ENCODE peak calls at places on chromosome 4, in six cellular contexts. U is NT2/D1, J is tibial artery, X is mammary epithelial cell, O is heart left ventricle, B is ascending aorta. S is an unnamed sample. For H3K4me1 and H3K9me3, the result is how much of the 10 kb centered on the place peaks cover.

GRCh38 chr4:105895609-105896460 is 564 bp downstream of the NPNT start:
- DNase-seq in U (no peak), J (peak), X (peak), O (peak), B (no peak), S (peak)

GRCh38 chr4:112514449-112515277 is 1.3 kb downstream of the NEUROG2 start:
- DNase-seq in U (no peak), J (no peak), X (no peak), O (no peak), B (no peak), S (no peak)

GRCh38 chr4:168877779-168878491 is 132.1 kb downstream of the CBR4 start:
- DNase-seq in U (no peak), J (peak), X (peak), O (peak), B (no peak), S (peak)

GRCh38 chr4:92270908-92271307 is 32.9 kb upstream of the GRID2 start:
- DNase-seq in U (no peak), J (no peak), X (no peak), O (no peak), B (no peak), S (no peak)

GRCh38 chr4:16820304-16820703 is 78.1 kb downstream of the LDB2 start:
- DNase-seq in U (no peak), J (no peak), X (no peak), O (peak), B (no peak), S (no peak)

GRCh38 chr4:149311076-149311475 is 504.6 kb downstream of the IQCM start:
- DNase-seq in U (no peak), J (no peak), X (peak), O (no peak), B (no peak), S (no peak)

GRCh38 chr4:38150766-38151165 is 190.6 kb downstream of the PTTG2 start:
- DNase-seq in U (no peak), J (no peak), X (no peak), O (no peak), B (no peak), S (no peak)

GRCh38 chr4:38387348-38387747 is 276.7 kb upstream of the KLF3 start:
- DNase-seq in U (no peak), J (peak), X (peak), O (peak), B (peak), S (peak)

GRCh38 chr4:153204247-153205027 is at the start of gene TRIM2:
- DNase-seq in U (no peak), J (peak), X (no peak), O (peak), B (no peak), S (no peak)

GRCh38 chr4:109998867-109999303 is 86.2 kb downstream of the EGF start:
- DNase-seq in U (peak), J (no peak), X (peak), O (no peak), B (no peak), S (no peak)

GRCh38 chr4:7938513-7939376 is 916 bp downstream of the AFAP1 start:
- DNase-seq in U (no peak), J (peak), X (peak), O (peak), B (no peak), S (peak)

GRCh38 chr4:113981591-113981990 is 2.1 kb upstream of the ARSJ start:
- DNase-seq in U (no peak), J (no peak), X (peak), O (no peak), B (no peak), S (no peak)

GRCh38 chr4:11467931-11468330 is 39.2 kb upstream of the HS3ST1 start:
- DNase-seq in U (no peak), J (no peak), X (no peak), O (no peak), B (no peak), S (no peak)

GRCh38 chr4:105837037-105837436 is 58.2 kb upstream of the NPNT start:
- DNase-seq in U (no peak), J (no peak), X (no peak), O (no peak), B (no peak), S (no peak)

GRCh38 chr4:1499465-1499864 is 93.2 kb upstream of the NKX1-1 start:
- DNase-seq in U (no peak), J (peak), X (no peak), O (no peak), B (no peak), S (peak)

GRCh38 chr4:183807420-183808101 is 97.5 kb upstream of the STOX2 start:
- DNase-seq in U (no peak), J (no peak), X (no peak), O (no peak), B (no peak), S (no peak)

GRCh38 chr4:26412381-26413372 is 77.6 kb downstream of the CCKAR start:
- DNase-seq in U (no peak), J (no peak), X (no peak), O (peak), B (no peak), S (no peak)

GRCh38 chr4:147480891-147481576 is at the start of gene EDNRA:
- DNase-seq in U (peak), J (peak), X (no peak), O (peak), B (no peak), S (peak)

GRCh38 chr4:37798616-37799015 is 27.9 kb upstream of the PGM2 start:
- DNase-seq in U (no peak), J (no peak), X (peak), O (no peak), B (no peak), S (no peak)

GRCh38 chr4:2063557-2064275 is 4.6 kb downstream of the NAT8L start:
- DNase-seq in U (no peak), J (no peak), X (no peak), O (no peak), B (no peak), S (peak)

GRCh38 chr4:122716825-122717448 is 15.6 kb upstream of the BBS12 start:
- DNase-seq in U (no peak), J (peak), X (peak), O (peak), B (no peak), S (peak)

DNA sequence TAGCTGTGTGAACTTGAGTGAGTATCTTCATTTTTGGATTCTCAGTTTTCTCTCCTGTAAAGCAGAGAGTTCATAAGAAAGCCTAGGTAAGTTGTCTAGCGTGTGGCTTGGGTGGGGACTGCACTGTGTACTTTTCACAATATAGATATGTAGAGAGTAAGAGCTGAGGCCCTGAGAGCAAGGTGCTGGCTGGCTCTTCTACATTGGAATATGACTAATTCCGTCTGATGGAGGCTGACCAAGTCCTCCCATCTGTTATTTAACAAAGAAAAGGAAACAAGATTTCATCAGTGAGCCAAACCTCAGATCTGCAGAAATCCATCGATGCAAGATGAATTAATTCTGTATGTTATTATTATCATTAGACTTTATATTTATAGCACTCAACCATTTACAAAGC is 27.9 kb upstream of the SRD5A3 start:
- DNase-seq in U (no peak), J (no peak), X (no peak), O (no peak), B (no peak), S (no peak)
- H3K4me1 ChIP-seq in U (under half), J (under half), X (under half), O (under half), B (under half), S (under half)

GRCh38 chr4:108100827-108101226 is 67.9 kb downstream of the LEF1 start:
- DNase-seq in U (no peak), J (no peak), X (no peak), O (no peak), B (no peak), S (no peak)

GRCh38 chr4:108094923-108095482 is 73.7 kb downstream of the LEF1 start:
- DNase-seq in U (no peak), J (no peak), X (no peak), O (no peak), B (no peak), S (no peak)

GRCh38 chr4:108103096-108103495 is 65.6 kb downstream of the LEF1 start:
- DNase-seq in U (no peak), J (no peak), X (no peak), O (no peak), B (no peak), S (no peak)

GRCh38 chr4:108097990-108098553 is 70.7 kb downstream of the LEF1 start:
- DNase-seq in U (no peak), J (no peak), X (no peak), O (no peak), B (no peak), S (no peak)

DNA sequence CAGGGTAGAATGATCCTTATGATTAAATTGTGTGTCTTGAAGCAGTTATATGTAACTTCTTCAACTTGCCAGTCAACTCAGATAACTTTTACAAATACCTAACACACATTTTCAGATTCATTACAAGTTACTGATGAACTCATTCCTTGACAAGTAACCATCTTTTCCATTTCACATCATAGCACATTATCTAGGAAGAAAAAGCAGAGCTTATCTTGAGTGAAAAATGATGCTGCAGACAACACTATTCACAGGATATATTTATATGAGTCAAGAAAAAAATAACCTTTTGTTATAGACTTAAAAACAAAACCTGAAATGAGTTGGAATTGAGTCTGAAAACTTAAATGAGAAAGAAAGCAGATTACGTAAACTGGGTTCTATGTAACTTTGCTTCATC is 68.9 kb downstream of the LEF1 start:
- DNase-seq in U (no peak), J (no peak), X (no peak), O (no peak), B (no peak), S (no peak)
- H3K9me3 ChIP-seq in U (under half), J (under half), X (under half), O (under half), B (under half), S (under half)

DNA sequence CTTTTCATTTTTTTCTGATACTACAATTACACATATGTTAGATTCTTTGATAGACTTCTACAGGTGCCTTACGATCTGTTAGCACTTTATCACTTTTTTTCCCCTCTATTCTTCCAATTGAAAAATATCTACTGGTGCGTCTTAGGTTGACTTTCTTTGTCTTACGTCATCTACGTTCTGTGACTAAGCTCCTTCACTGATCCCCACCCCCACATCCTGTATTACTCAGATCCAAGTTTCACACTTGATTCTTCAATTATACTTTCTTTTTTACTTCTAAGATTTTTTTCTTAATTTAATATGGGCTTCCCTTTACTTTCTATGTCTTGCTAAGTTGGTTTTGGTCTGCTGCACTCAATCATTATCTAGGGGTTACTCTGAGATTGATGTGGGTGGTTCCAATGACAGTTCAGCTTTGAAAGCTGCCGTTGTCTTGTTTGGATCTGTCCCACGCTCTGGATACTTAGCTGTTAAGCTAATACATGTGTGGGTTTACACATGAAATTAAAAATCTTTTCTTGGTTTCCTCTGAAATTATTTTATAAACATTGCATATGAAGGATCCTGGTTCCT is 1321.1 kb downstream of the RAPGEF2 start:
- DNase-seq in U (no peak), J (no peak), X (peak), O (no peak), B (no peak), S (no peak)
- H3K4me3 ChIP-seq in U (no peak), J (no peak), X (peak), O (no peak), B (no peak), S (no peak)

GRCh38 chr4:128639586-128640270 is 169.8 kb upstream of the JADE1 start:
- DNase-seq in U (no peak), J (no peak), X (no peak), O (no peak), B (no peak), S (no peak)

GRCh38 chr4:128633067-128633466 is 176.4 kb upstream of the JADE1 start:
- DNase-seq in U (no peak), J (no peak), X (no peak), O (no peak), B (no peak), S (no peak)

GRCh38 chr4:128635939-128636551 is 173.5 kb upstream of the JADE1 start:
- DNase-seq in U (no peak), J (no peak), X (no peak), O (no peak), B (no peak), S (no peak)

GRCh38 chr4:128635141-128635911 is 174.2 kb upstream of the JADE1 start:
- DNase-seq in U (no peak), J (no peak), X (no peak), O (peak), B (peak), S (peak)

DNA sequence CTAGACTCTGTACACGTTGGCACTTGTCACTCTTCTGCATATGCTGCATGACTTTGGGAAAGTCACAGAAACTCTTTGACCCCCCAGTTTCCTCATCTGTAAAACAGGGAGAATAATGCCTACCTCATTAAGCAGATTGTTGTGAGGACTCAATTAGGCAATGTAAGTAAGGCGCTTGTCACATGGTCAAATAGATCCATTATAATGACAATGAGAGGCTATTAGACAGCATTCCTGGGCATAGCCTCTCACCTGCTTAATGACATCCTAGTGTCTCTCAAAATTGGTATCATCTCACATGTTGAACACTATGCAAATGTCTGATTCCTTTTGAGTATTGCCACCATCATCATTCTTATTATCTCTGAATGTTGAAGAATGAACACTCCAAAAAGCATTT is 172.6 kb upstream of the JADE1 start:
- DNase-seq in U (no peak), J (no peak), X (no peak), O (no peak), B (no peak), S (no peak)
- H3K4me1 ChIP-seq in U (under half), J (under half), X (under half), O (under half), B (under half), S (under half)

GRCh38 chr4:129063640-129064039 is 29.7 kb downstream of the SCLT1 start:
- DNase-seq in U (no peak), J (no peak), X (peak), O (no peak), B (no peak), S (no peak)

GRCh38 chr4:129059028-129059427 is 34.3 kb downstream of the SCLT1 start:
- DNase-seq in U (no peak), J (no peak), X (no peak), O (no peak), B (no peak), S (no peak)

GRCh38 chr4:129064717-129065116 is 28.6 kb downstream of the SCLT1 start:
- DNase-seq in U (no peak), J (no peak), X (peak), O (no peak), B (no peak), S (no peak)

GRCh38 chr4:129062580-129062979 is 30.8 kb downstream of the SCLT1 start:
- DNase-seq in U (no peak), J (no peak), X (no peak), O (no peak), B (no peak), S (no peak)
- H3K9me3 ChIP-seq in U (half or more), J (half or more), X (under half), O (half or more), B (half or more), S (half or more)

DNA sequence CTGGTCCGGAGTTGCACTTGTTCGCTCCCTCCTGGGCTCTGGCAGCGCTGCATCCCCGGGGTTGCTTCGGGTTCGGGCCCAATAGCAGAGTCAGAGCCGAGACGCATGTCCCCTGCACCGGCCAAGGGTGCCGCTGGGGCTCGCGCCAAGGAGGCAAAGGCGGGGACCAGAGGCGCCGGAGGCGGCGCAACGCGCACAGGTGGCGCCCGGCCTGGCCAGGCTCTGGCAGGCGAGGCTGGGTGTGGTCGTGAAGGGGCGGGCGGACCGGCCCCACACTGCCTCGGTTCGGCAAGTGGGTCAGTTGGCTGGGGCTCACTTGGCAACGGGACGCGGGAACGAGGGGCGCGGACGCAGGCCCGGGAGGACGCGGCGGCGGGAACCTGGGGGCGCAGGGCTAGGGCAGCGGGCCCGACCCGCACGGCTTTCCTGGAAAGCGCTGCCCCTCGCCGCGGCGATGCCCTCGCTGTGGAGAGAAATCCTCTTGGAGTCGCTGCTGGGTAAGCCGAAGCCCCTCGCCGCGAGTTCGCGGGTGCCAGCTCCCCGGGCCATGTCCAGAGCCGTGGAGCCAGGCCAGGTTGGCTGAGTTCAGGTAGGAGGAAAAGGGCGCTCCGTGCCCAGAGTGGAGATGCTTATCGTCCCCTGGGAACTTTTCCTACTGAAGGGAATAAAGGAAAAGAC is at the start of gene CWH43:
- DNase-seq in U (no peak), J (no peak), X (no peak), O (no peak), B (no peak), S (peak)
- H3K4me3 ChIP-seq in U (peak), J (no peak), X (peak), O (peak), B (peak), S (no peak)

GRCh38 chr4:15653864-15654391 is 1.2 kb downstream of the FBXL5 start:
- DNase-seq in U (no peak), J (no peak), X (peak), O (no peak), B (no peak), S (no peak)
- H3K4me1 ChIP-seq in U (under half), J (under half), X (under half), O (half or more), B (under half), S (half or more)

DNA sequence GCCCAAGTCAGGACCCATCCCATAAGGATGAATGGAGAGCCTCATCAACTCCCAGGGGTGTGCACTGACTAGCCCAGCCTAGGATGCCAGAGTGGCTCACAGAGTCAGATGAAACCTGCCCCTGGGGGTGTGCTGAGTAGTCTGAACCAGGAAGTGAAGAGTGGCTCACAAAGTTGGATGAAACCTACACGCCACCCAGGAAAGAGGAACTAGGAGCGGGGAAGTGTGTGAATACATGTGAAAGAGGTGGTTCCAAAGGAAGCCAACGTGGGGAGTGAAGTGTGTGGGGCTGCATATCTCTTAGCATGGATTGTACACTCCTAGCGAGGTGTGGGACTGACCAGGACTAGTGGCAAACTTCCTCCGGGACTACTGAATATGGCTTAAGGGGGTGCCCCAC is 902.1 kb upstream of the NDST4 start:
- DNase-seq in U (no peak), J (no peak), X (no peak), O (no peak), B (no peak), S (no peak)
- H3K9me3 ChIP-seq in U (under half), J (under half), X (under half), O (half or more), B (under half), S (under half)

DNA sequence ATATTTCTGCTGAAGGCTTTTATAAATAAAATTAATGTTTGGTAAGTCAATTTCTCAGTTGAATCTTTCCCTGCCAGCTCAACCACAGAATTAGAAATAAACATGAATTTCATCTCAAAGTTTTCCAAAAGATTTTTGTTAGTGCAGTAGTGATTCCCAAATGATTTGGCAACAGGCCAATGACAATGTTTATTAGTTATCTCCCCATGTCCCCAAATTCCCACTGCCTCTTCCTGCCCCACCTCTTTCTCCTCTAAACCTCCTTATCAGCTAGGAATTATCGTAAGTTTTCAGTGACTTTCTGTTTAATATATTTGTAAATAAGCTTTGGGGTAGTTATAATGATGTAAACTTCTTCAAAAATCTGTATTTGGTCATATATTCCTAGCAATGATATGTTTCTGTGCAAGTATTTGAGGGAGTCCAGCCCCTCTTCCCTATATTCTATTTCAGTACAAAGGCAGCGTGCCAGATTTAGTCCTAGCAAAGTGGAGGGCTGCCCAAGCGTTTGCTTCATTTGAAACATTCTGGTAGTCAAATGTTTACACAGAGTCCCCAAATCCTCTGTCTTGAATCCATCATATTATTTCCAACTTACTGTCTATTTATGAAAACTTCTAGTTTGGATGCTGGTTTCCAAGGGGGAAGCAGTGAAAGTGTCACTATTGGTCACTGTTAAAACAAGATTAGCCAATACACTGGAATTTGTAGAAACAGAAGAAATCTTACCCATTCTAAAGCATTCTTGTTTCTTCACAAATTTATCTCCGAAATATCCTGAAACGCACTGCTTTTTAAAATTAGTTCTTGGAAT is 33.7 kb upstream of the ANKRD50 start:
- DNase-seq in U (no peak), J (no peak), X (no peak), O (peak), B (no peak), S (no peak)
- H3K4me3 ChIP-seq in U (no peak), J (peak), X (no peak), O (peak), B (peak), S (no peak)

S was measured in left lung.